ENCODE peak calls at places on chromosomes 16 and 17, in five cellular contexts. L is HTR-8/SVneo; Y is occipital lobe; N is naive thymus-derived CD4-positive, alpha-beta T cell; X is activated T-helper 1 cell treated with anti-CD3 and anti-CD28 coated beads, Interleukin-12 subunit alpha, Interleukin-12 subunit beta, Interleukin-2, Interleukin-4 antibody, amounts not matched to agents 30 ng/mL and 10 ng/mL and 1 ng/mL, durations not matched to agents 14 hours and 24 hours and 36 hours. T is an unnamed sample.

GRCh38 chr17:2692781-2693135 is 18.8 kb downstream of the CLUH start:
- DNase-seq in L (no peak), X (no peak), Y (no peak), N (no peak), T (no peak)

GRCh38 chr17:67520282-67520906 is 143.3 kb downstream of the PITPNC1 start:
- DNase-seq in L (no peak), X (no peak), N (no peak), Y (no peak), T (no peak)

GRCh38 chr17:40314557-40314953 is 5.6 kb downstream of the RARA start:
- DNase-seq in N (no peak), Y (peak; percentile 78), X (no peak), L (peak; percentile 98), T (peak; percentile 63)

GRCh38 chr16:82260212-82260795 is 90.3 kb upstream of the MPHOSPH6 start:
- DNase-seq in Y (no peak), L (no peak), N (no peak), X (no peak), T (peak; percentile 48)

GRCh38 chr16:1054660-1055556 is 17.6 kb upstream of the SSTR5 start:
- DNase-seq in Y (peak; percentile 54), N (no peak), L (peak; percentile 82), X (no peak), T (no peak)

GRCh38 chr16:66258916-66259845 is 107.3 kb upstream of the CDH5 start:
- DNase-seq in N (no peak), Y (no peak), L (no peak), X (no peak), T (no peak)

GRCh38 chr16:2790631-2791030 is 3.3 kb upstream of the PRSS33 start:
- DNase-seq in Y (no peak), X (no peak), N (no peak), L (no peak), T (no peak)

GRCh38 chr16:7405166-7405565 is 72.5 kb downstream of the RBFOX1 start:
- DNase-seq in X (no peak), Y (peak; percentile 80), N (no peak), L (no peak), T (no peak)

T was measured in Jurkat, Clone E6-1.